ENCODE peak calls at places on chromosomes 13 and 19, in four cellular contexts. E is heart left ventricle; I is ELR; C is stimulated activated CD4-positive, alpha-beta T cell treated with anti-CD3 and anti-CD28 coated beads, Interleukin-15, amount 100 ng/mL, for 24 hours. W is an unnamed sample.

GRCh38 chr19:2236285-2237050 is at the start of the genes PLEKHJ1 and SF3A2:
- DNase-seq in I (peak; percentile 98), C (peak; percentile 98), E (peak; percentile 98), W (peak; percentile 94)

GRCh38 chr19:53015159-53015558 is 1.4 kb downstream of the ERVV-1 start:
- DNase-seq in E (no peak), C (no peak), I (no peak), W (no peak)

GRCh38 chr19:38073806-38074685 is 150.0 kb downstream of the DPF1 start:
- DNase-seq in C (no peak), E (no peak), I (no peak), W (no peak)

GRCh38 chr13:74287672-74288169 is 153.5 kb upstream of the KLF12 start:
- DNase-seq in E (peak; percentile 71), C (peak; percentile 81), I (peak; percentile 71), W (no peak)

GRCh38 chr13:36769545-36769944 is 49.5 kb upstream of the RFXAP start:
- DNase-seq in C (no peak), E (no peak), I (no peak), W (no peak)

GRCh38 chr13:59343132-59343531 is 820.6 kb downstream of the DIAPH3 start:
- DNase-seq in E (no peak), C (no peak), I (no peak), W (no peak)

GRCh38 chr19:39590265-39590664 is 12.1 kb upstream of the LGALS13 start:
- DNase-seq in E (no peak), I (peak; percentile 8), C (no peak), W (no peak)

GRCh38 chr19:49616532-49616931 is 23.4 kb downstream of the RRAS start:
- DNase-seq in I (no peak), C (no peak), E (no peak), W (no peak)

GRCh38 chr19:14347999-14348889 is 33.0 kb upstream of the ADGRE5 start:
- DNase-seq in I (peak; percentile 63), C (peak; percentile 77), E (peak; percentile 58), W (no peak)

GRCh38 chr19:18109731-18110671 is 12.4 kb downstream of the MAST3 start:
- DNase-seq in C (peak; percentile 75), E (peak; percentile 69), I (peak; percentile 43), W (no peak)

GRCh38 chr13:113527272-113527958 is 36.9 kb upstream of the DCUN1D2 start:
- DNase-seq in I (no peak), C (no peak), E (no peak), W (no peak)

GRCh38 chr19:49862411-49863253 is 4.7 kb downstream of the PNKP start:
- DNase-seq in E (no peak), C (peak; percentile 44), I (no peak), W (no peak)

GRCh38 chr13:101210774-101211173 is 205.5 kb downstream of the NALCN start:
- DNase-seq in I (no peak), C (no peak), E (no peak), W (no peak)

GRCh38 chr13:52852444-52852843 is 4.0 kb upstream of the PCDH8 start:
- DNase-seq in E (no peak), I (no peak), C (no peak), W (no peak)

GRCh38 chr13:99426426-99426825 is 74.8 kb upstream of the TM9SF2 start:
- DNase-seq in C (no peak), I (no peak), E (no peak), W (no peak)

GRCh38 chr19:3098515-3099346 is 4.6 kb downstream of the GNA11 start:
- DNase-seq in E (peak; percentile 89), C (no peak), I (no peak), W (no peak)

GRCh38 chr13:78020861-78021260 is 102.2 kb upstream of the EDNRB start:
- DNase-seq in E (no peak), C (no peak), I (no peak), W (no peak)

GRCh38 chr19:40494191-40494838 is 27.5 kb downstream of the SPTBN4 start:
- DNase-seq in I (no peak), E (no peak), C (no peak), W (no peak)

GRCh38 chr13:74306496-74306895 is 172.3 kb upstream of the KLF12 start:
- DNase-seq in C (no peak), I (no peak), E (no peak), W (no peak)

GRCh38 chr19:19628499-19629134 is 597 bp upstream of the LPAR2 start:
- DNase-seq in I (peak; percentile 72), E (no peak), C (peak; percentile 65), W (peak; percentile 61)

GRCh38 chr13:80671773-80672172 is 330.8 kb upstream of the SPRY2 start:
- DNase-seq in E (no peak), I (no peak), C (no peak), W (no peak)

GRCh38 chr13:41505209-41505835 is 48.0 kb downstream of the RGCC start:
- DNase-seq in E (no peak), C (no peak), I (peak; percentile 88), W (no peak)

GRCh38 chr19:11446652-11447301 is 11.3 kb downstream of the PRKCSH start:
- DNase-seq in E (peak; percentile 50), C (peak; percentile 49), I (peak; percentile 55), W (no peak)

GRCh38 chr19:30665449-30665848 is 293.3 kb downstream of the ZNF536 start:
- DNase-seq in I (no peak), E (no peak), C (no peak), W (no peak)

GRCh38 chr13:32726374-32727037 is 140.3 kb downstream of the PDS5B start:
- DNase-seq in E (no peak), C (no peak), I (no peak), W (no peak)

GRCh38 chr19:48665786-48666185 is 7.0 kb downstream of the NTN5 start:
- DNase-seq in E (no peak), C (no peak), I (no peak), W (no peak)

GRCh38 chr19:10285393-10285792 is 1.4 kb upstream of the ICAM4 start:
- DNase-seq in I (no peak), C (no peak), E (no peak), W (no peak)